ENCODE peak calls at places on chromosomes 11 and 22, in seven cellular contexts. W is lung, G is A549, T is tibial nerve, Q is endothelial cell, D is heart right ventricle, N is PC-9. P is an unnamed sample.

GRCh38 chr11:85821636-85822035 is 10.7 kb upstream of the SYTL2 start:
- DNase-seq in D (no peak), G (peak), N (peak), T (no peak), W (no peak), Q (no peak), P (no peak)

GRCh38 chr11:11865449-11865848 is 23.7 kb downstream of the USP47 start:
- DNase-seq in N (no peak), D (no peak), T (no peak), Q (no peak), W (no peak), G (no peak), P (no peak)

GRCh38 chr11:44016129-44016528 is 31.7 kb upstream of the ACCSL start:
- DNase-seq in Q (no peak), T (peak), N (no peak), G (peak), W (no peak), D (peak), P (no peak)

GRCh38 chr11:71240061-71240690 is 12.2 kb downstream of the SHANK2 start:
- DNase-seq in W (no peak), T (no peak), G (no peak), Q (no peak), D (no peak), N (no peak), P (no peak)

GRCh38 chr11:133898770-133899115 is 53.4 kb upstream of the SPATA19 start:
- DNase-seq in D (no peak), G (no peak), W (no peak), N (no peak), T (no peak), Q (no peak), P (peak)

GRCh38 chr22:47038206-47038835 is 275.9 kb downstream of the TBC1D22A start:
- DNase-seq in W (no peak), G (no peak), N (no peak), D (no peak), Q (no peak), T (no peak), P (no peak)

GRCh38 chr11:45147871-45148270 is 1.4 kb downstream of the PRDM11 start:
- DNase-seq in T (no peak), W (peak), N (no peak), D (no peak), Q (no peak), G (no peak), P (no peak)

GRCh38 chr11:44133335-44133946 is 38.0 kb downstream of the EXT2 start:
- DNase-seq in D (no peak), G (peak), W (no peak), Q (no peak), T (no peak), N (peak), P (no peak)

GRCh38 chr22:30881361-30882180 is 87.0 kb downstream of the MORC2 start:
- DNase-seq in Q (no peak), T (no peak), D (peak), G (peak), N (no peak), W (no peak), P (no peak)

GRCh38 chr11:96105197-96105895 is 181.4 kb upstream of the MTMR2 start:
- DNase-seq in T (no peak), Q (no peak), N (peak), W (no peak), D (no peak), G (no peak), P (no peak)

GRCh38 chr22:26476705-26477340 is 6.8 kb downstream of the HPS4 start:
- DNase-seq in G (no peak), T (no peak), W (no peak), Q (no peak), D (no peak), N (no peak), P (no peak)

GRCh38 chr11:47451990-47452389 is 3.1 kb upstream of the RAPSN start:
- DNase-seq in Q (no peak), D (no peak), G (no peak), W (no peak), T (no peak), N (no peak), P (no peak)

GRCh38 chr11:103170865-103171264 is 61.6 kb downstream of the DYNC2H1 start:
- DNase-seq in D (no peak), G (no peak), W (no peak), N (peak), T (no peak), Q (no peak), P (no peak)

GRCh38 chr11:36075053-36075452 is 131.2 kb downstream of the LDLRAD3 start:
- DNase-seq in G (no peak), W (no peak), D (no peak), N (no peak), T (no peak), Q (no peak), P (no peak)

GRCh38 chr11:116703421-116703820 is 69.4 kb downstream of the BUD13 start:
- DNase-seq in T (no peak), Q (no peak), W (no peak), N (no peak), D (no peak), G (no peak), P (no peak)

GRCh38 chr11:104581246-104581980 is 316.8 kb downstream of the CASP12 start:
- DNase-seq in W (no peak), T (no peak), N (no peak), D (no peak), G (no peak), Q (no peak), P (no peak)

GRCh38 chr11:128153697-128154048 is 433.7 kb downstream of the ETS1 start:
- DNase-seq in D (no peak), W (no peak), T (no peak), Q (peak), G (no peak), N (no peak), P (no peak)

GRCh38 chr11:118264568-118265470 is 722 bp upstream of the MPZL2 start:
- DNase-seq in Q (no peak), G (no peak), W (no peak), N (no peak), T (no peak), D (no peak), P (no peak)

GRCh38 chr11:131661137-131661536 is 290.7 kb downstream of the NTM start:
- DNase-seq in N (no peak), T (no peak), W (no peak), G (no peak), Q (no peak), D (no peak), P (no peak)

GRCh38 chr11:17519031-17519430 is 25.2 kb downstream of the USH1C start:
- DNase-seq in T (no peak), D (no peak), G (no peak), Q (no peak), N (no peak), W (no peak), P (no peak)

GRCh38 chr11:29432719-29433325 is 584.0 kb downstream of the KCNA4 start:
- DNase-seq in N (no peak), G (peak), W (no peak), T (no peak), D (no peak), Q (no peak), P (no peak)

DNA sequence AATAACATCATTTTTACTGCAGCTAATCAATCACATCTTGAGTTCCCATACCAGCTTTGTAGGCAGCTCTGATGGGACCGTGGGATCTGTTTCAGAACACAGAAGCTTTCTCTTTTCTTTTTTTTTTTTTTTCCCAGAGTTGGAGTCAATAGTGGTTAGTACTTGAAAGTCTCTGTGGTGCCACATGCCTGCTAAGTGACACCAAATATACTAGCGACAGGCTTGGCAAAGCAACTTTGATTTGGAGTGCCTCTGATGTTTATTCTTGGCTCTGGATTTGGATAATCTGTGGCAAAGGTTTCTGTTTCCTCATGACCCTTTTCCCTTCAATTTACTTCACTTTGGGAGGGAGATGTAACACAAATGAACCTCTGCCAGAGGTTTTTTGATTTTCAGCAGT is 681.4 kb upstream of the TENM4 start:
- DNase-seq in T (no peak), N (no peak), Q (no peak), D (peak), W (no peak), G (no peak), P (no peak)
- TF ChIP-seq CTCF in T (no peak), N (no peak), Q (no peak), D (no peak), W (no peak), G (no peak), P (no peak)

DNA sequence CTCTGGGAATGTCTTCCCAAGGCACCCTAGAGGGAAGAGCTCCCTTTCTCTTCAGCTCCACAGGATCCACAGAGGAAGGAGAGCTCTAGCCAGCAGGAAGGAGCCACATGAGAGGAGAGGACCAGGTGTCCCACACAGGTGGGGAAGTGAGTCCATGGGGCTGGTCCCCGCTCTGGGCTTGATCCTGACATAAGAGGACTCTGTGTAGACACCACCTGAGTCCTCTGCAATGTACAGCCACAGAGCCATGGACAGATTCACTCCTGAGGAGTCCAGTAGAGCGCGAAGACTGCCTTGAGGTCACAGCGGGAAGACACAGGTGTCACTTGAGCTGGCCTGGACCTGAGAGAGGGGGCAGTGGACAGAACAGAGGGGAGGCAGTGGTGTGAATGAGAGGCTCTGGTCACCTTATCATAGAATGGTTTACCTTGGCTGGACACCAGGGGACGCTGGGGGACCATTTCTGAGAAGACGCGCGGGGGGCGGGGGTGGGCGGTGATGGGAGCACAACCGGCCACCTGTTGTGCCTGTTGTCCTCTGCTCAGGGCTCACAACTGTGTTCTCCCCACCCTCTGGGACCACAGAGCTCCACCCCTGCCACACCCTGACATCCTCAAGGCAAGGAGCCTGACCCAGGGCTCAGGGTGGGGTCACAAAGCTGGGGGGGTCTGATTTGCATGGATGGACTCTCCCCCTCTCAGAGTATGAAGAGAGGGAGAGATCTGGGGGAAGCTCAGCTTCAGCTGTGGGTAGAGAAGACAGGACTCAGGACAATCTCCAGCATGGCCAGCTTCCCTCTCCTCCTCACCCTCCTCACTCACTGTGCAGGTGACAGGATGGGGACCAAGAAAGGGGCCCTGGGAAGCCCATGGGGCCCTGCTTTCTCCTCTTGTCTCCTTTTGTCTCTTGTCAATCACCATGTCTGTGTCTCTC is 128.2 kb downstream of the ZNF280B start:
- DNase-seq in G (no peak), N (no peak), D (no peak), W (no peak), Q (peak), T (no peak), P (no peak)
- TF ChIP-seq CTCF in G (no peak), N (peak), D (no peak), W (no peak), Q (no peak), T (peak), P (no peak)

DNA sequence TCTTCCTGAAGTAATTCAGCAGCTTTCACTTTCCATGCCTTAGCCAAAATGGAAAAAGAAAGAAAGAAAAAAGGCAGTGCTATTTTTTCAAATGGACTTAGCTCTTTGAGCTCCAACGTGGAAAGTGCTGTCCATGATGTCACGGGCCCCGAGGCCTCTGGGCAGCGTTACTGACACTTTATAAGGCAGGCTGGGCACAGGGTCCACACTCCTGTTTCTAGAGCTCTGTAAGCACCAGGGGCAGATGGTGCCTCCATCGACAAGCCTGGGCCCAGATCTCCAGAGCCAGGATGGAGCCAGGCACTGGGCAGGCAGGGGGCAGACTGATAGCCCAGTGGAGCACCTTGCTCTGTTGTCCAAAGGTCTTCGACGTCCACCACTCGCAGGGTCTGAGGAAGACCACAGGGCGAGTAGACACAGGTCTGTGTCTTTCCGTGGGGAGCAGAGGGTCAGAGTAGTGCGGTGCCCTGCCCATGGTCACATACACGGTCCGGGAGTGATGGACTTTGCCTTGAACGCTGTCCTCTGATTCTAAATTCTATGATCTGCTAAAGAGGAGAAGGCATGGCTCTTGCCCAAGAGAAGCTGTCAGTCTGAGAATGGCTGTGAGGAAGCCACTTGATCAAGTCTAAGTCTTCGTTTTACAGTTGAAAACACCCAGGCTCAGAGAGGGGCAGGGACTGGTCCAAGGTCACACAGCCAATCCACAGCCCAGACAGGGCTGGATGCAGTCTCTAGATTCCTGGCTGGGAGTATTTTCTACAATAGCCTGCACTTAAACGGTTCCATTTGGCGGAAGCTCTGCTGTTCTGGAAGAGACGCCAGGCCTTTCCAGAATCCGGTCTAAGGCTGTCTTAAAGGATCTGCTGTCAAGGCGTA is 22.1 kb upstream of the WNT11 start:
- DNase-seq in T (no peak), G (no peak), Q (no peak), N (no peak), W (no peak), D (no peak), P (no peak)
- TF ChIP-seq CTCF in T (no peak), G (no peak), Q (no peak), N (no peak), W (no peak), D (no peak), P (no peak)

DNA sequence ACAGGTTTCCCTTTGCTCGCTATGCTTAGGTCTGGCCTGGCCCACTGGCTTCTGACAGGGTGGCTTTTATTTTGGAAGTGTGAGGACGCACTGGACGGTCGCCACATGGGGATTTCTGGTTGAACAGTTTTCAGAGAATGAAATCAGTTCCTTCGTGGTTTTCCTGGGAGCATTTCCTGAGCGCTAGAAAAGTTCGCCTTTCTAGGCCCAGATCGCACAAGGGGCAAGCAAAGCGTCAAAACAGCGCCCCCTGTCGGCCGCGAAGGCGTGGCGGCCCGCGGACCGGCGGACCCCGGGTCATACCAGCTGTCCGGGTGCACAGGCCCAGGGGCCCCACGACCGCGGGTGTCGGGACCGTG is 12.7 kb upstream of the CYP2R1 start:
- DNase-seq in G (peak), N (no peak), Q (peak), T (peak), W (peak), D (peak), P (no peak)
- TF ChIP-seq CTCF in G (peak), N (no peak), Q (peak), T (peak), W (peak), D (peak), P (peak)

GRCh38 chr11:19013181-19013857 is 47.2 kb downstream of the MRGPRX2 start:
- DNase-seq in W (no peak), Q (no peak), T (no peak), D (no peak), N (peak), G (peak), P (no peak)
- TF ChIP-seq CTCF in W (no peak), Q (peak), T (no peak), D (no peak), N (no peak), G (no peak), P (no peak)

GRCh38 chr22:49305215-49305965 is 522.3 kb downstream of the BRD1 start:
- DNase-seq in Q (peak), D (peak), G (peak), N (no peak), T (no peak), W (peak), P (peak)
- TF ChIP-seq CTCF in Q (peak), D (peak), G (peak), N (peak), T (peak), W (peak), P (peak)

DNA sequence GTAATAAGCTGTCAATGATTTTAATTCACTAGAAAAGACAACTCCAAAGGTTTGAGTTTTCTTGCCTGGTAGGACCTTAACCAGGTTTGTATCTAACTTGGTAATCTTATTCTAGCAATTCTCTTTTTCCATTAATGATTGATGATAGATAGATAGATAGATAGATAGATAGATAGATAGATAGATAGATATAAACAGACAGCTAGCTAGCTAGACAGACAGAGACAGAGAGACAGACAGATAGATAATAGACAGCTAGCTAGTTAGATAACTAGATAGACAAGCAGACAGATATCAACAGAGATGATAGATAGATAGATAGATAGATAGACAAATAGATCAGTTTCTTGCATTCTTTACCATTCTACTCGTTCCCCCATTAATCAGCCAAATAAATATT is 15.3 kb downstream of the TMPRSS6 start:
- DNase-seq in W (no peak), T (no peak), Q (no peak), D (no peak), G (no peak), N (no peak), P (no peak)
- TF ChIP-seq CTCF in W (no peak), T (no peak), Q (no peak), D (no peak), G (no peak), N (no peak), P (no peak)

GRCh38 chr11:100883860-100884259 is 196.8 kb downstream of the ARHGAP42 start:
- DNase-seq in D (no peak), T (no peak), G (no peak), W (no peak), Q (no peak), N (no peak), P (no peak)
- TF ChIP-seq CTCF in D (no peak), T (no peak), G (no peak), W (no peak), Q (no peak), N (no peak), P (no peak)

GRCh38 chr22:43387815-43388214 is 24.0 kb upstream of the MPPED1 start:
- DNase-seq in G (no peak), Q (no peak), T (no peak), D (no peak), N (no peak), W (no peak), P (no peak)

GRCh38 chr22:43390166-43390565 is 21.6 kb upstream of the MPPED1 start:
- DNase-seq in Q (no peak), N (no peak), T (no peak), G (no peak), W (no peak), D (no peak), P (no peak)

GRCh38 chr22:43385770-43386641 is 25.8 kb upstream of the MPPED1 start:
- DNase-seq in D (peak), T (peak), W (peak), G (peak), Q (peak), N (peak), P (peak)

GRCh38 chr22:43389227-43389836 is 22.5 kb upstream of the MPPED1 start:
- DNase-seq in T (no peak), Q (no peak), D (no peak), W (no peak), G (no peak), N (no peak), P (no peak)

DNA sequence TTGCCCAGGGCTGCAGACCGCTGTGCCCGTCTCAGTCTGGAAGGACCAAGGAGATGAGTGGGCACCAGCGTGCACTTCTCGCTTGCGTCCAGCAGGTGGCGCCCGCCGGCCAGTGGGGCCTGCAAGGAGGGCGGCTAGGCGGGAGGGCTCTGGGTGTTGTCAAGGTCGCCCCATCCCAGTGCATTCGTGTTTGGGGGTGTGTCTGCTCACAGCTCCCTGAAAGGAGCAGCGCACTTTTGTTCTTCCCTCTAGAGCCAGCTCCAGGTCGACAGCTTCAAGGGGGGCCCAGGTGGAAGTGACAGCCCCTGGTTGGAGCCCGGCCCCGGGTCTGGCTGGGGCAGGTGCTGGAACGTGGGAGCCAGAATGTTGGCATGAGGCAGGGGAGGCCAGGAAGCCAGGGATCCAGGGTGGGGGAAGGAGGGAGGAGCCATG is 23.4 kb upstream of the MPPED1 start:
- DNase-seq in Q (peak), W (peak), T (peak), G (peak), N (peak), D (peak), P (peak)
- TF ChIP-seq CTCF in Q (peak), W (peak), T (peak), G (peak), N (peak), D (peak), P (peak)

P was measured in mesothelial cell of epicardium.